ENCODE peak calls at places on chromosomes 12 and 14, in ten cellular contexts. B, O, P, E, K, V, A, Z, D and N are unnamed samples. For H3K27me3, the result is how much of the 10 kb centered on the place peaks cover.

GRCh38 chr12:113214938-113215400 is 6.3 kb upstream of the TPCN1 start:
- DNase-seq in B (peak), O (peak), P (no peak), E (peak), K (no peak), V (peak), A (no peak), Z (no peak), D (no peak), N (no peak)

GRCh38 chr14:90274808-90275454 is 18.6 kb downstream of the PSMC1 start:
- DNase-seq in B (no peak), O (no peak), P (no peak), E (no peak), K (peak), V (peak), A (no peak), Z (no peak), D (no peak), N (no peak)

GRCh38 chr14:89990623-89991275 is 35.0 kb downstream of the TDP1 start:
- DNase-seq in B (no peak), O (no peak), P (no peak), E (no peak), K (no peak), V (no peak), A (no peak), Z (no peak), D (no peak), N (no peak)

GRCh38 chr14:103854822-103855733 is 7.7 kb upstream of the PPP1R13B start:
- DNase-seq in B (no peak), O (peak), P (no peak), E (no peak), K (no peak), V (no peak), A (no peak), Z (no peak), D (peak), N (no peak)

GRCh38 chr12:112564160-112564559 is 145.4 kb downstream of the PTPN11 start:
- DNase-seq in B (no peak), O (no peak), P (no peak), E (no peak), K (no peak), V (no peak), A (no peak), Z (no peak), D (no peak), N (no peak)

GRCh38 chr12:114405449-114406271 is at the start of gene TBX5:
- DNase-seq in B (no peak), O (no peak), P (no peak), E (no peak), K (no peak), V (peak), A (no peak), Z (no peak), D (no peak), N (no peak)

GRCh38 chr12:6211421-6211869 is 11.2 kb downstream of the CD9 start:
- DNase-seq in B (no peak), O (no peak), P (no peak), E (no peak), K (no peak), V (peak), A (no peak), Z (no peak), D (no peak), N (no peak)

GRCh38 chr14:64758711-64759554 is 54.7 kb downstream of the PLEKHG3 start:
- DNase-seq in B (no peak), O (no peak), P (no peak), E (peak), K (no peak), V (peak), A (no peak), Z (no peak), D (peak), N (no peak)

GRCh38 chr12:52351196-52352059 is 15.9 kb downstream of the KRT85 start:
- DNase-seq in B (peak), O (no peak), P (no peak), E (no peak), K (no peak), V (no peak), A (peak), Z (no peak), D (no peak), N (peak)

GRCh38 chr12:119730381-119730780 is 62.4 kb downstream of the PRKAB1 start:
- DNase-seq in B (no peak), O (no peak), P (no peak), E (no peak), K (no peak), V (no peak), A (no peak), Z (no peak), D (no peak), N (no peak)

GRCh38 chr14:73460691-73461127 is 2.4 kb upstream of the NUMB start:
- DNase-seq in B (no peak), O (no peak), P (no peak), E (no peak), K (peak), V (peak), A (no peak), Z (no peak), D (no peak), N (no peak)

GRCh38 chr12:15435597-15435996 is 113.3 kb downstream of the PTPRO start:
- DNase-seq in B (no peak), O (no peak), P (no peak), E (no peak), K (peak), V (peak), A (no peak), Z (no peak), D (no peak), N (no peak)

GRCh38 chr12:104583311-104583710 is 126.6 kb downstream of the CHST11 start:
- DNase-seq in B (no peak), O (no peak), P (no peak), E (no peak), K (no peak), V (no peak), A (no peak), Z (no peak), D (no peak), N (no peak)

GRCh38 chr12:131829351-131829794 is 1.2 kb downstream of the MMP17 start:
- DNase-seq in B (no peak), O (peak), P (no peak), E (no peak), K (no peak), V (no peak), A (no peak), Z (no peak), D (no peak), N (no peak)

GRCh38 chr12:131448254-131448795 is 262.6 kb upstream of the SFSWAP start:
- DNase-seq in B (no peak), O (no peak), P (no peak), E (no peak), K (no peak), V (no peak), A (no peak), Z (no peak), D (no peak), N (no peak)

GRCh38 chr12:6608592-6609311 is 1.6 kb upstream of the CHD4 start:
- DNase-seq in B (no peak), O (peak), P (no peak), E (no peak), K (peak), V (no peak), A (peak), Z (no peak), D (peak), N (no peak)

GRCh38 chr12:42586268-42586667 is 3.3 kb downstream of the PRICKLE1 start:
- DNase-seq in B (no peak), O (no peak), P (no peak), E (no peak), K (no peak), V (no peak), A (no peak), Z (no peak), D (no peak), N (no peak)

GRCh38 chr14:54312166-54312801 is 84.5 kb upstream of the CDKN3 start:
- DNase-seq in B (no peak), O (no peak), P (no peak), E (peak), K (peak), V (peak), A (no peak), Z (no peak), D (no peak), N (no peak)

GRCh38 chr14:37599527-37600368 is 4.3 kb downstream of the TTC6 start:
- DNase-seq in B (no peak), O (peak), P (no peak), E (no peak), K (no peak), V (no peak), A (peak), Z (no peak), D (no peak), N (no peak)

GRCh38 chr14:64293976-64294671 is at the start of gene ESR2:
- DNase-seq in B (peak), O (peak), P (no peak), E (no peak), K (peak), V (peak), A (peak), Z (no peak), D (peak), N (peak)

GRCh38 chr14:96514694-96515093 is 12.5 kb downstream of the PAPOLA start:
- DNase-seq in B (no peak), O (no peak), P (no peak), E (no peak), K (no peak), V (no peak), A (no peak), Z (no peak), D (no peak), N (no peak)

GRCh38 chr14:77663289-77663688 is 44.5 kb downstream of the ALKBH1 start:
- DNase-seq in B (no peak), O (no peak), P (no peak), E (peak), K (no peak), V (peak), A (no peak), Z (no peak), D (no peak), N (no peak)

GRCh38 chr12:91556909-91557308 is 374.3 kb upstream of the DCN start:
- DNase-seq in B (no peak), O (peak), P (no peak), E (no peak), K (no peak), V (no peak), A (no peak), Z (no peak), D (no peak), N (no peak)

GRCh38 chr14:99288948-99289347 is 17.0 kb upstream of the BCL11B start:
- DNase-seq in B (no peak), O (no peak), P (no peak), E (no peak), K (no peak), V (no peak), A (no peak), Z (no peak), D (no peak), N (no peak)
- H3K27me3 ChIP-seq in B (under half), O (under half), P (under half), E (under half), K (under half), V (under half), A (under half), Z (under half), D (under half), N (under half)

GRCh38 chr12:75819512-75819911 is 212.1 kb downstream of the PHLDA1 start:
- DNase-seq in B (no peak), O (no peak), P (no peak), E (no peak), K (no peak), V (no peak), A (no peak), Z (no peak), D (no peak), N (no peak)

GRCh38 chr12:75818863-75819262 is 212.7 kb downstream of the PHLDA1 start:
- DNase-seq in B (no peak), O (no peak), P (no peak), E (no peak), K (no peak), V (peak), A (no peak), Z (no peak), D (no peak), N (no peak)

GRCh38 chr12:75823475-75823874 is 208.1 kb downstream of the PHLDA1 start:
- DNase-seq in B (no peak), O (no peak), P (no peak), E (no peak), K (peak), V (no peak), A (no peak), Z (no peak), D (no peak), N (no peak)

GRCh38 chr12:75816892-75817291 is 214.7 kb downstream of the PHLDA1 start:
- DNase-seq in B (no peak), O (no peak), P (no peak), E (peak), K (peak), V (peak), A (no peak), Z (no peak), D (no peak), N (no peak)

GRCh38 chr12:75820848-75821578 is 210.6 kb downstream of the PHLDA1 start:
- DNase-seq in B (peak), O (no peak), P (no peak), E (peak), K (no peak), V (peak), A (no peak), Z (peak), D (peak), N (no peak)
- TF ChIP-seq CTCF in B (no peak), O (no peak), P (no peak), E (no peak), K (no peak), V (peak), A (no peak), Z (peak), D (no peak), N (no peak)

GRCh38 chr12:126512916-126513913 is 1448.0 kb downstream of the AACS start:
- DNase-seq in B (no peak), O (no peak), P (no peak), E (no peak), K (no peak), V (no peak), A (no peak), Z (no peak), D (no peak), N (no peak)

DNA sequence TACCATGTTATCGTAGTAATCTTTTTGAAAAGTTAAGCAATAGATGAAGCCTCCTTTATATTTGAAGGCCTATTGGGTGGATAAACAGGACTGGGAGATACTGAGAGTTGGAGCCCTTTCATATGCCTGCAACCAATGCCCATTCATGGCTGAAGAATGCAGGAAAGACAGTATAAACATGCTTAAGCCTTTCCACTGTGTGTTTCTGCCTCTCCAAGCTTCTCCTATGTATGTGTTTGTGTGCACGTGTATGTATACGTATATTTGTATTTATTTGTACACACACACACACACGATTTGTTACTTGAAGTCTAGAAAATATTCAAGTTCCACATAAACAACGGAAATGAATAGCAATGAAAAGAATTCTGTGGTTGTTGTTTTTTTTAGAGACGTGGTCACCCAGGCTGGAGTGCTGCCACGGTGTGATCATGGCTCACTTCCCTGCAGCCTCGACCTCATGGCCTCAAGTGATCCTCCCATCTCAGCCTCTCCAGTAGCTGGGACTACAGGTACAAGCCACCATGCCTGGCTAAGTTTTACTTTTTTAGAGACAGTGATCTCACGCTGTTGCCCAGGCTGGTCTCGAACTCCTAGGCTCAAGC is 1453.5 kb downstream of the AACS start:
- DNase-seq in B (no peak), O (no peak), P (no peak), E (no peak), K (no peak), V (no peak), A (no peak), Z (no peak), D (no peak), N (no peak)
- H3K27ac ChIP-seq in B (no peak), O (no peak), P (no peak), E (no peak), K (no peak), V (no peak), A (no peak), Z (no peak), D (no peak), N (no peak)

GRCh38 chr14:36513451-36514277 is 6.4 kb downstream of the NKX2-1 start:
- DNase-seq in B (no peak), O (peak), P (no peak), E (no peak), K (no peak), V (no peak), A (no peak), Z (no peak), D (no peak), N (no peak)

GRCh38 chr14:36515896-36516718 is 3.9 kb downstream of the NKX2-1 start:
- DNase-seq in B (no peak), O (no peak), P (no peak), E (no peak), K (no peak), V (no peak), A (no peak), Z (no peak), D (no peak), N (no peak)

GRCh38 chr14:36516719-36517241 is 3.3 kb downstream of the NKX2-1 start:
- DNase-seq in B (no peak), O (no peak), P (no peak), E (no peak), K (no peak), V (no peak), A (no peak), Z (no peak), D (no peak), N (no peak)

GRCh38 chr14:36514278-36515104 is 5.5 kb downstream of the NKX2-1 start:
- DNase-seq in B (no peak), O (peak), P (no peak), E (no peak), K (no peak), V (no peak), A (no peak), Z (no peak), D (no peak), N (no peak)

DNA sequence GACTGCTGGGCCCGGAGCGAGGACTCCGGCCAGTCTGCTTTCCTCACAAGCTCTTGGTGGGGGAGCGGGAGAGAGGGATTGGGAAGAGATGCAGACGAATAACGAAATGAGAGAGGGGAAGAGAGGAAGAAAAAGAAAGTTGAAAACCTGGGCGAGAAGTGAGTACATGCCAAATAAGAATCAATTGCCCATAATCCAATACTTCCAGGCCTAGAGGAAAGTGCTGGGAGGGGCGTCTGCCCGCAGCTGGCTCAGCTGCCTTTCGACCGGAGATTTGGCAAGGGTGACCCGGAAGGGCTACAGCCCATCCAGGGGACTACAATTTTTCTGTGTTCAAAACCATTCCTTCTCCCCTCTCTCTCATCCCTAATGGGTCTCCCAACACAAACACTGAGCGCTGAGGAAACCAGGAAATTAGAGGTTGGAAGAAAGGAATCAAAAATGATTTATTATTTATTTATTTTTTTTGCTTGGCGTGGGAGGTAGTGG is 4.9 kb downstream of the NKX2-1 start:
- DNase-seq in B (no peak), O (no peak), P (no peak), E (no peak), K (no peak), V (no peak), A (no peak), Z (no peak), D (no peak), N (no peak)
- H3K27me3 ChIP-seq in B (under half), O (half or more), P (under half), E (half or more), K (half or more), V (half or more), A (half or more), Z (under half), D (under half), N (half or more)

GRCh38 chr12:116759783-116760581 is 21.9 kb downstream of the RNFT2 start:
- DNase-seq in B (peak), O (peak), P (no peak), E (no peak), K (no peak), V (no peak), A (no peak), Z (no peak), D (no peak), N (peak)
- TF ChIP-seq CTCF in B (no peak), O (no peak), P (no peak), E (no peak), K (no peak), V (no peak), A (no peak), Z (no peak), D (no peak), N (no peak)

GRCh38 chr12:107783406-107784376 is 9.2 kb downstream of the ASCL4 start:
- DNase-seq in B (no peak), O (no peak), P (no peak), E (no peak), K (no peak), V (no peak), A (no peak), Z (no peak), D (no peak), N (no peak)
- H3K27ac ChIP-seq in B (no peak), O (no peak), P (no peak), E (no peak), K (no peak), V (no peak), A (no peak), Z (no peak), D (no peak), N (no peak)

GRCh38 chr12:121915841-121916321 is 2.5 kb upstream of the CFAP251 start:
- DNase-seq in B (no peak), O (no peak), P (no peak), E (no peak), K (peak), V (peak), A (no peak), Z (no peak), D (no peak), N (no peak)
- H3K27me3 ChIP-seq in B (under half), O (under half), P (under half), E (under half), K (under half), V (under half), A (under half), Z (under half), D (under half), N (under half)

GRCh38 chr12:54711664-54712063 is 63.5 kb upstream of the DCD start:
- DNase-seq in B (no peak), O (no peak), P (no peak), E (no peak), K (no peak), V (no peak), A (no peak), Z (no peak), D (no peak), N (no peak)

GRCh38 chr12:54704187-54704586 is 56.0 kb upstream of the DCD start:
- DNase-seq in B (no peak), O (no peak), P (no peak), E (no peak), K (no peak), V (no peak), A (no peak), Z (no peak), D (no peak), N (no peak)

GRCh38 chr12:54708836-54709235 is 60.7 kb upstream of the DCD start:
- DNase-seq in B (no peak), O (no peak), P (no peak), E (no peak), K (no peak), V (no peak), A (no peak), Z (no peak), D (no peak), N (no peak)
- TF ChIP-seq CTCF in B (no peak), O (no peak), P (no peak), E (no peak), K (no peak), V (no peak), A (no peak), Z (no peak), D (no peak), N (no peak)

GRCh38 chr14:105061428-105062047 is 3.7 kb downstream of the GPR132 start:
- DNase-seq in B (peak), O (peak), P (no peak), E (no peak), K (no peak), V (no peak), A (peak), Z (no peak), D (no peak), N (peak)
- H3K27ac ChIP-seq in B (peak), O (peak), P (peak), E (no peak), K (no peak), V (no peak), A (peak), Z (peak), D (no peak), N (peak)